ENCODE peak calls at places on chromosomes 16 and 17, in ten cellular contexts. One of them, this sample, is unnamed. For H3K4me1 and H3K36me3, the result is how much of the 10 kb centered on the place peaks cover.

GRCh38 chr16:86101135-86101911 is 202.4 kb downstream of the IRF8 start:
- DNase-seq in sigmoid colon: peak
- DNase-seq in upper lobe of left lung: no peak
- DNase-seq in stomach: no peak
- DNase-seq in ovary: no peak
- DNase-seq in transverse colon: no peak
- DNase-seq in SK-N-SH: no peak
- DNase-seq in suprapubic skin: peak
- DNase-seq in esophagus muscularis mucosa: no peak
- DNase-seq in K562: no peak
- DNase-seq in this sample: no peak

GRCh38 chr17:61551255-61551742 is 39.7 kb downstream of the NACA2 start:
- DNase-seq in sigmoid colon: no peak
- DNase-seq in upper lobe of left lung: no peak
- DNase-seq in stomach: no peak
- DNase-seq in ovary: no peak
- DNase-seq in transverse colon: no peak
- DNase-seq in SK-N-SH: peak
- DNase-seq in suprapubic skin: no peak
- DNase-seq in esophagus muscularis mucosa: no peak
- DNase-seq in K562: peak
- DNase-seq in this sample: no peak

GRCh38 chr16:86604436-86605220 is 26.3 kb downstream of the FOXL1 start:
- DNase-seq in sigmoid colon: no peak
- DNase-seq in upper lobe of left lung: no peak
- DNase-seq in stomach: no peak
- DNase-seq in ovary: no peak
- DNase-seq in transverse colon: no peak
- DNase-seq in SK-N-SH: no peak
- DNase-seq in suprapubic skin: no peak
- DNase-seq in esophagus muscularis mucosa: no peak
- DNase-seq in K562: no peak
- DNase-seq in this sample: no peak

GRCh38 chr17:82938486-82939212 is 98.8 kb upstream of the ZNF750 start:
- DNase-seq in sigmoid colon: peak
- DNase-seq in upper lobe of left lung: no peak
- DNase-seq in stomach: no peak
- DNase-seq in ovary: no peak
- DNase-seq in transverse colon: no peak
- DNase-seq in SK-N-SH: no peak
- DNase-seq in suprapubic skin: peak
- DNase-seq in esophagus muscularis mucosa: no peak
- DNase-seq in K562: no peak
- DNase-seq in this sample: no peak

GRCh38 chr16:83458612-83459011 is 349.2 kb upstream of the HSBP1 start:
- DNase-seq in sigmoid colon: no peak
- DNase-seq in upper lobe of left lung: no peak
- DNase-seq in stomach: no peak
- DNase-seq in ovary: no peak
- DNase-seq in transverse colon: no peak
- DNase-seq in SK-N-SH: no peak
- DNase-seq in suprapubic skin: no peak
- DNase-seq in esophagus muscularis mucosa: no peak
- DNase-seq in K562: no peak
- DNase-seq in this sample: no peak

GRCh38 chr17:34182036-34182803 is 72.9 kb upstream of the CCL2 start:
- DNase-seq in sigmoid colon: no peak
- DNase-seq in upper lobe of left lung: no peak
- DNase-seq in stomach: no peak
- DNase-seq in ovary: no peak
- DNase-seq in transverse colon: no peak
- DNase-seq in SK-N-SH: peak
- DNase-seq in suprapubic skin: no peak
- DNase-seq in esophagus muscularis mucosa: no peak
- DNase-seq in K562: no peak
- DNase-seq in this sample: no peak

GRCh38 chr17:79785017-79785899 is 7.3 kb downstream of the CBX2 start:
- DNase-seq in sigmoid colon: no peak
- DNase-seq in upper lobe of left lung: peak
- DNase-seq in stomach: no peak
- DNase-seq in ovary: no peak
- DNase-seq in transverse colon: no peak
- DNase-seq in SK-N-SH: no peak
- DNase-seq in suprapubic skin: no peak
- DNase-seq in esophagus muscularis mucosa: no peak
- DNase-seq in K562: no peak
- DNase-seq in this sample: no peak

GRCh38 chr17:77963441-77963840 is 4.9 kb downstream of the TNRC6C start:
- DNase-seq in sigmoid colon: peak
- DNase-seq in upper lobe of left lung: no peak
- DNase-seq in stomach: no peak
- DNase-seq in ovary: peak
- DNase-seq in transverse colon: peak
- DNase-seq in SK-N-SH: peak
- DNase-seq in suprapubic skin: no peak
- DNase-seq in esophagus muscularis mucosa: peak
- DNase-seq in K562: peak
- DNase-seq in this sample: peak

GRCh38 chr17:2394775-2395191 is 6.1 kb downstream of the MNT start:
- DNase-seq in sigmoid colon: peak
- DNase-seq in upper lobe of left lung: peak
- DNase-seq in stomach: no peak
- DNase-seq in ovary: peak
- DNase-seq in transverse colon: no peak
- DNase-seq in SK-N-SH: no peak
- DNase-seq in suprapubic skin: no peak
- DNase-seq in esophagus muscularis mucosa: no peak
- DNase-seq in K562: no peak
- DNase-seq in this sample: no peak

GRCh38 chr17:72122002-72122310 is 1.1 kb downstream of the SOX9 start:
- DNase-seq in sigmoid colon: no peak
- DNase-seq in upper lobe of left lung: no peak
- DNase-seq in stomach: no peak
- DNase-seq in ovary: no peak
- DNase-seq in transverse colon: no peak
- DNase-seq in SK-N-SH: no peak
- DNase-seq in suprapubic skin: peak
- DNase-seq in esophagus muscularis mucosa: no peak
- DNase-seq in K562: no peak
- DNase-seq in this sample: no peak

GRCh38 chr17:65359016-65359415 is 202.4 kb downstream of the AXIN2 start:
- DNase-seq in sigmoid colon: no peak
- DNase-seq in upper lobe of left lung: no peak
- DNase-seq in stomach: no peak
- DNase-seq in ovary: no peak
- DNase-seq in transverse colon: no peak
- DNase-seq in SK-N-SH: no peak
- DNase-seq in suprapubic skin: no peak
- DNase-seq in esophagus muscularis mucosa: no peak
- DNase-seq in K562: no peak
- DNase-seq in this sample: no peak
- TF ChIP-seq EP300 in sigmoid colon: no peak
- TF ChIP-seq EP300 in upper lobe of left lung: no peak
- TF ChIP-seq EP300 in stomach: no peak
- TF ChIP-seq EP300 in ovary: no peak
- TF ChIP-seq EP300 in transverse colon: no peak
- TF ChIP-seq EP300 in SK-N-SH: no peak
- TF ChIP-seq EP300 in suprapubic skin: no peak
- TF ChIP-seq EP300 in esophagus muscularis mucosa: no peak
- TF ChIP-seq EP300 in K562: no peak
- TF ChIP-seq EP300 in this sample: no peak

GRCh38 chr17:7219812-7220592 is at the start of the genes ACADVL and DLG4:
- DNase-seq in sigmoid colon: peak
- DNase-seq in upper lobe of left lung: peak
- DNase-seq in stomach: peak
- DNase-seq in ovary: peak
- DNase-seq in transverse colon: peak
- DNase-seq in SK-N-SH: peak
- DNase-seq in suprapubic skin: peak
- DNase-seq in esophagus muscularis mucosa: peak
- DNase-seq in K562: peak
- DNase-seq in this sample: peak
- H3K4me1 ChIP-seq in sigmoid colon: under half
- H3K4me1 ChIP-seq in upper lobe of left lung: half or more
- H3K4me1 ChIP-seq in stomach: half or more
- H3K4me1 ChIP-seq in ovary: under half
- H3K4me1 ChIP-seq in transverse colon: under half
- H3K4me1 ChIP-seq in SK-N-SH: under half
- H3K4me1 ChIP-seq in suprapubic skin: half or more
- H3K4me1 ChIP-seq in esophagus muscularis mucosa: half or more
- H3K4me1 ChIP-seq in K562: half or more
- H3K4me1 ChIP-seq in this sample: half or more

DNA sequence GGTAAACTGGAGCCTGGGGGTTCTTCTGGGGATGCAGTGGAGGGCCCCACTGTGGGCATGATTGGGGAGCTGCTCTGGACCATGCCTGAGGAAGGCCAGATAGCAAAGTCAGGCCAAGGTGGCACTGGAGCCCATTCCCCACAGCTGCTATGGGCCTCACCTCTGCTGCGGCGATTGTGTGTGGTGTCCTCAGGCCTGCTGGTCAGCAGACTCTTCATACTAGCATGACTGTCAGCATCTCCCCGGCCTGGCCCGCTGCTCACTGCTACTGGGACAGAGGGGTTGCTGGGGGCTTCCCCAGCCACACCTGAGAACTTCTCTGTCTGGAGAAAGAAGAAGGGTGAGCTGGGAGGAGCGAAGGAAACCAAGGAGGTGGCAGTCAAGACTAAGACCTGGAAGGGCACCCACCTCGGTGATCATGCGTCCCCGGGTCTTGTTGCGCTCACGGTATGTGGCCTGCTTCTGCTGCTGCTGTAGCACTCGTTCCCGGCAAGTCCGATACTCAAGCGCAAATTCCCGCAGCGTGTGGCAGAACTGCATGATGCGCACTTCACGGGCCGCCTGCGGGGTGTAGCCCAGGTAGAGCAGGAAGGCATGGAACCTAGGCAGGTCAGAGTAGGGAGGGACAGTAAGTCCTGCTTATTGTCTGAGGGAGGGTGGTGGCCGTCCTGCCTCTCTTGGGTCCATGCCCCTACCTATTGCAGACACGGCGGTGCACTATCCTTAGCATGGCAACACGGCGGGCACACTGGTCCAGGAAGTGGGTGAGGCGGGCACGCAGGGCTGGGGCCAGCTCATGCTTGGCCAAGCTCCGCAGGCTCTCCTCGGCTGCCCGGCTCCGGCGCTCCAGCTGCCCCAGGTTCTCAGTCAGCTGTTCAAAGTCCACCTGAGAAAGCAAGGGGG is 3.2 kb downstream of the TMEM208 start:
- DNase-seq in sigmoid colon: no peak
- DNase-seq in upper lobe of left lung: peak
- DNase-seq in stomach: no peak
- DNase-seq in ovary: peak
- DNase-seq in transverse colon: no peak
- DNase-seq in SK-N-SH: no peak
- DNase-seq in suprapubic skin: no peak
- DNase-seq in esophagus muscularis mucosa: no peak
- DNase-seq in K562: no peak
- DNase-seq in this sample: no peak
- H3K36me3 ChIP-seq in sigmoid colon: under half
- H3K36me3 ChIP-seq in upper lobe of left lung: half or more
- H3K36me3 ChIP-seq in stomach: half or more
- H3K36me3 ChIP-seq in ovary: under half
- H3K36me3 ChIP-seq in transverse colon: under half
- H3K36me3 ChIP-seq in SK-N-SH: half or more
- H3K36me3 ChIP-seq in suprapubic skin: half or more
- H3K36me3 ChIP-seq in esophagus muscularis mucosa: half or more
- H3K36me3 ChIP-seq in K562: half or more
- H3K36me3 ChIP-seq in this sample: under half

GRCh38 chr17:76382305-76382802 is 2.1 kb upstream of the SPHK1 start:
- DNase-seq in sigmoid colon: no peak
- DNase-seq in upper lobe of left lung: peak
- DNase-seq in stomach: no peak
- DNase-seq in ovary: no peak
- DNase-seq in transverse colon: no peak
- DNase-seq in SK-N-SH: peak
- DNase-seq in suprapubic skin: no peak
- DNase-seq in esophagus muscularis mucosa: no peak
- DNase-seq in K562: peak
- DNase-seq in this sample: no peak

GRCh38 chr17:76384222-76384986 is at the start of gene SPHK1:
- DNase-seq in sigmoid colon: peak
- DNase-seq in upper lobe of left lung: peak
- DNase-seq in stomach: peak
- DNase-seq in ovary: peak
- DNase-seq in transverse colon: peak
- DNase-seq in SK-N-SH: peak
- DNase-seq in suprapubic skin: no peak
- DNase-seq in esophagus muscularis mucosa: no peak
- DNase-seq in K562: peak
- DNase-seq in this sample: peak

GRCh38 chr17:76381633-76382304 is 2.6 kb upstream of the SPHK1 start:
- DNase-seq in sigmoid colon: no peak
- DNase-seq in upper lobe of left lung: no peak
- DNase-seq in stomach: no peak
- DNase-seq in ovary: no peak
- DNase-seq in transverse colon: no peak
- DNase-seq in SK-N-SH: peak
- DNase-seq in suprapubic skin: no peak
- DNase-seq in esophagus muscularis mucosa: no peak
- DNase-seq in K562: no peak
- DNase-seq in this sample: peak

GRCh38 chr17:76383645-76384221 is 676 bp upstream of the SPHK1 start:
- DNase-seq in sigmoid colon: no peak
- DNase-seq in upper lobe of left lung: no peak
- DNase-seq in stomach: peak
- DNase-seq in ovary: no peak
- DNase-seq in transverse colon: peak
- DNase-seq in SK-N-SH: peak
- DNase-seq in suprapubic skin: no peak
- DNase-seq in esophagus muscularis mucosa: no peak
- DNase-seq in K562: peak
- DNase-seq in this sample: peak

DNA sequence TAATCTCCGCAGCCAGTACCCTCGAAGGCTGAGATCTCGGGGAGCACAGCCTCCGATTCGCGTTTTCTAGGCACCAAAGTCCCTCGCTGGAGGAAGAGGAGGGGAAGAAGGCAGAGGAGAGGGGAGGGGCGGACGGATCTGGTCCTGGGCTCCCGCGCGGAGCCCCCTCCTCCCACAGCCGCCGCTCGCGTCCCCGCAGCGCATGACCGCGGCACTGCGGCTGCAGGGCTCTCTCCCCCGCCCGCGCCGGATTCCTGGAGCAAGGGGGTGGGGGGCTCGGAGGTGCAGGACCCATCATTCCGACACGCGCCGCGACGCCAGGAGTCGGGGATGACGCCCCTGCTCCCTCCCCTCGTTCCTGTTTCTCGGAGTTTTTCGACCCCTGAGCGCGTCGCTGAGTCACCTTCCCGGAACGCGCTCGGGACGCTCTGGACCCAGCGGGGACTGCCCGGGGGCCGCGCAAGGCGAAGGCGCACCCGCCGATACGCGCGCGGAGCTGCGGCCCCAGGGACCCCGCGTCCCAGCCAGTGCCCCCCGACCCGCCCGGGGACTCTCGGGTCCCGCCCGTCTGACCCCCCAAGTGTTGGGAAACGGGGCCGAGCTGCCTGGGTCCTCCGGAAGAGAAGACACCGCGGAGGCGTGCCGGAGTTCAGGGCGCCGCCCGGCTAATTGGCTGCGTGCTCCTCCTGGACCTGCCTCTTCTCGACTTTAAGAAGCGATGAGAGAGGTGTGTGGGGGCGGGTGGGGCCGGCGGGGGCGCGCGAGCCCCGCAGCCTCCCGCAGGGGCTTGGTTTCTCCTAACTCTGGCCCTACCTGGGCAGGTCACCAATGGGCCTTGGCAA is 1.4 kb upstream of the SPHK1 start:
- DNase-seq in sigmoid colon: no peak
- DNase-seq in upper lobe of left lung: peak
- DNase-seq in stomach: peak
- DNase-seq in ovary: no peak
- DNase-seq in transverse colon: peak
- DNase-seq in SK-N-SH: peak
- DNase-seq in suprapubic skin: no peak
- DNase-seq in esophagus muscularis mucosa: no peak
- DNase-seq in K562: peak
- DNase-seq in this sample: no peak
- TF ChIP-seq EP300 in sigmoid colon: no peak
- TF ChIP-seq EP300 in upper lobe of left lung: no peak
- TF ChIP-seq EP300 in stomach: no peak
- TF ChIP-seq EP300 in ovary: no peak
- TF ChIP-seq EP300 in transverse colon: no peak
- TF ChIP-seq EP300 in SK-N-SH: no peak
- TF ChIP-seq EP300 in suprapubic skin: no peak
- TF ChIP-seq EP300 in esophagus muscularis mucosa: peak
- TF ChIP-seq EP300 in K562: no peak
- TF ChIP-seq EP300 in this sample: peak

This sample was measured in tibial nerve.